ENCODE peak calls at places on chromosome 7, in ten cellular contexts. One of them, this sample, is unnamed. For H3K4me1 and H3K27me3, the result is how much of the 10 kb centered on the place peaks cover.

GRCh38 chr7:30971840-30972563 is 8.2 kb downstream of the GHRHR start:
- DNase-seq in lung: peak
- DNase-seq in adipocyte: no peak
- DNase-seq in astrocyte: no peak
- DNase-seq in BE2C: no peak
- DNase-seq in osteoblast: no peak
- DNase-seq in tibial nerve: no peak
- DNase-seq in SK-N-SH: peak
- DNase-seq in CD8-positive, alpha-beta T cell: no peak
- DNase-seq in NT2/D1: no peak
- DNase-seq in this sample: peak

GRCh38 chr7:126659124-126659523 is 593.6 kb downstream of the GRM8 start:
- DNase-seq in NT2/D1: no peak
- DNase-seq in BE2C: no peak
- DNase-seq in SK-N-SH: no peak
- DNase-seq in lung: no peak
- DNase-seq in osteoblast: peak
- DNase-seq in CD8-positive, alpha-beta T cell: no peak
- DNase-seq in adipocyte: no peak
- DNase-seq in astrocyte: no peak
- DNase-seq in tibial nerve: no peak
- DNase-seq in this sample: no peak

GRCh38 chr7:28070311-28071055 is 110.1 kb downstream of the JAZF1 start:
- DNase-seq in adipocyte: peak
- DNase-seq in SK-N-SH: no peak
- DNase-seq in astrocyte: no peak
- DNase-seq in CD8-positive, alpha-beta T cell: no peak
- DNase-seq in osteoblast: peak
- DNase-seq in tibial nerve: no peak
- DNase-seq in lung: no peak
- DNase-seq in NT2/D1: no peak
- DNase-seq in BE2C: no peak
- DNase-seq in this sample: no peak

GRCh38 chr7:44073664-44074348 is 8.4 kb upstream of the PGAM2 start:
- DNase-seq in osteoblast: peak
- DNase-seq in lung: peak
- DNase-seq in adipocyte: no peak
- DNase-seq in BE2C: peak
- DNase-seq in astrocyte: peak
- DNase-seq in CD8-positive, alpha-beta T cell: peak
- DNase-seq in SK-N-SH: no peak
- DNase-seq in NT2/D1: no peak
- DNase-seq in tibial nerve: peak
- DNase-seq in this sample: no peak

GRCh38 chr7:78175330-78175729 is 376.8 kb downstream of the PHTF2 start:
- DNase-seq in lung: no peak
- DNase-seq in SK-N-SH: no peak
- DNase-seq in BE2C: no peak
- DNase-seq in NT2/D1: no peak
- DNase-seq in tibial nerve: no peak
- DNase-seq in CD8-positive, alpha-beta T cell: no peak
- DNase-seq in osteoblast: no peak
- DNase-seq in adipocyte: no peak
- DNase-seq in astrocyte: no peak
- DNase-seq in this sample: no peak

GRCh38 chr7:124992881-124993562 is 63.4 kb upstream of the POT1 start:
- DNase-seq in CD8-positive, alpha-beta T cell: no peak
- DNase-seq in NT2/D1: no peak
- DNase-seq in osteoblast: no peak
- DNase-seq in tibial nerve: no peak
- DNase-seq in BE2C: no peak
- DNase-seq in adipocyte: peak
- DNase-seq in astrocyte: peak
- DNase-seq in SK-N-SH: no peak
- DNase-seq in lung: no peak
- DNase-seq in this sample: no peak

GRCh38 chr7:139047970-139048369 is 12.1 kb upstream of the ZC3HAV1L start:
- DNase-seq in adipocyte: no peak
- DNase-seq in astrocyte: no peak
- DNase-seq in CD8-positive, alpha-beta T cell: no peak
- DNase-seq in lung: no peak
- DNase-seq in SK-N-SH: no peak
- DNase-seq in osteoblast: no peak
- DNase-seq in NT2/D1: no peak
- DNase-seq in tibial nerve: no peak
- DNase-seq in BE2C: no peak
- DNase-seq in this sample: no peak

GRCh38 chr7:112481833-112482669 is 1.3 kb downstream of the LSMEM1 start:
- DNase-seq in tibial nerve: no peak
- DNase-seq in osteoblast: peak
- DNase-seq in astrocyte: peak
- DNase-seq in NT2/D1: no peak
- DNase-seq in BE2C: peak
- DNase-seq in CD8-positive, alpha-beta T cell: no peak
- DNase-seq in adipocyte: peak
- DNase-seq in lung: no peak
- DNase-seq in SK-N-SH: no peak
- DNase-seq in this sample: no peak

GRCh38 chr7:42628021-42628420 is 283.8 kb downstream of the C7orf25 start:
- DNase-seq in BE2C: no peak
- DNase-seq in lung: no peak
- DNase-seq in osteoblast: no peak
- DNase-seq in astrocyte: no peak
- DNase-seq in tibial nerve: no peak
- DNase-seq in adipocyte: no peak
- DNase-seq in SK-N-SH: no peak
- DNase-seq in NT2/D1: no peak
- DNase-seq in CD8-positive, alpha-beta T cell: no peak
- DNase-seq in this sample: no peak

GRCh38 chr7:15557186-15557585 is 4.6 kb downstream of the AGMO start:
- DNase-seq in CD8-positive, alpha-beta T cell: no peak
- DNase-seq in NT2/D1: no peak
- DNase-seq in astrocyte: no peak
- DNase-seq in lung: no peak
- DNase-seq in SK-N-SH: no peak
- DNase-seq in BE2C: no peak
- DNase-seq in osteoblast: no peak
- DNase-seq in tibial nerve: no peak
- DNase-seq in adipocyte: no peak
- DNase-seq in this sample: no peak

GRCh38 chr7:101677421-101678137 is 48.5 kb upstream of the MYL10 start:
- DNase-seq in adipocyte: no peak
- DNase-seq in CD8-positive, alpha-beta T cell: no peak
- DNase-seq in tibial nerve: no peak
- DNase-seq in lung: no peak
- DNase-seq in SK-N-SH: no peak
- DNase-seq in osteoblast: no peak
- DNase-seq in BE2C: no peak
- DNase-seq in astrocyte: peak
- DNase-seq in NT2/D1: no peak
- DNase-seq in this sample: no peak

GRCh38 chr7:49773082-49773938 is at the start of gene VWC2:
- DNase-seq in lung: no peak
- DNase-seq in osteoblast: peak
- DNase-seq in CD8-positive, alpha-beta T cell: no peak
- DNase-seq in astrocyte: no peak
- DNase-seq in NT2/D1: no peak
- DNase-seq in tibial nerve: no peak
- DNase-seq in BE2C: no peak
- DNase-seq in SK-N-SH: peak
- DNase-seq in adipocyte: no peak
- DNase-seq in this sample: no peak

GRCh38 chr7:41621953-41622831 is 80.7 kb downstream of the INHBA start:
- DNase-seq in astrocyte: no peak
- DNase-seq in osteoblast: no peak
- DNase-seq in lung: no peak
- DNase-seq in NT2/D1: no peak
- DNase-seq in tibial nerve: no peak
- DNase-seq in SK-N-SH: no peak
- DNase-seq in adipocyte: no peak
- DNase-seq in CD8-positive, alpha-beta T cell: no peak
- DNase-seq in BE2C: no peak
- DNase-seq in this sample: no peak

GRCh38 chr7:18659746-18660145 is 164.2 kb downstream of the HDAC9 start:
- DNase-seq in astrocyte: no peak
- DNase-seq in NT2/D1: no peak
- DNase-seq in SK-N-SH: peak
- DNase-seq in CD8-positive, alpha-beta T cell: no peak
- DNase-seq in lung: no peak
- DNase-seq in adipocyte: no peak
- DNase-seq in BE2C: no peak
- DNase-seq in tibial nerve: no peak
- DNase-seq in osteoblast: peak
- DNase-seq in this sample: no peak

DNA sequence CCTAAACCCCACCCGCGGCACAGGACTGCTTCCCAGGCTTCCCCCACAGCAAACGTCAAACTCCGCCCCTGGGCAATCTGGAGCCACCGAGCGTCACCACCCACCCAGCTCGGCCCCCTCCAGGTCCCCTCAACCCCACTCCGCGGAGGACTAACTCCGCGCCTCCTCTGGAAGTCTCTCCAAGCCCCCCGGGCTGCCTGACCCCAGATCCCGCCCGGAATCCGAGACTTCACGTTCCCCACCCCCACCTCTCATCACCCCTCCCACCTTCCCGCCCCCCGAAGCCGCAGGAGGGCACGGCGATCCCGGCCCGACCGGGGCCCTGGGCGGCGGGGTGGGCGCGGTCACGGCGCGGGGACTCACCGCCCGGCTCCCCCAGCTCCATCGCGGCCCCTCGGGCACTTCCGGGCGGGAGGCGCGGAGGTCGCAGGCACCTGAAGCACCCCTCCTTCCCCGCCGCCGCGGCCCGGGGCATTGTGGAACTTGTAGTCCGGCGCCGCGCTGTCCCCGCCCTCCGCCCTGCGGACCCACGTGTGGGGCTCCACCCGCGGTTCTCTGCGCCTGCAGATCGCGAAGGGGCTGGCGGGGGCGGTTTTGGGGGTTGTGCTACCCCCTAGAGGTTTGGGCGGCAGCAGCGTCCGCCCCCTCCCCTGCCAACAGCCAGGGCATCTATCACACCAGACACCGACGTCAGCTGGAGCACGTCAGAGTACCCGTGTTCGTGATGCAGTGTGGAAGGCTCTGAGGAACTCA is at the start of gene TMUB1:
- DNase-seq in NT2/D1: no peak
- DNase-seq in osteoblast: peak
- DNase-seq in BE2C: peak
- DNase-seq in astrocyte: no peak
- DNase-seq in lung: peak
- DNase-seq in adipocyte: peak
- DNase-seq in CD8-positive, alpha-beta T cell: peak
- DNase-seq in SK-N-SH: peak
- DNase-seq in tibial nerve: no peak
- DNase-seq in this sample: no peak
- H3K4me1 ChIP-seq in NT2/D1: under half
- H3K4me1 ChIP-seq in osteoblast: under half
- H3K4me1 ChIP-seq in BE2C: under half
- H3K4me1 ChIP-seq in astrocyte: under half
- H3K4me1 ChIP-seq in lung: under half
- H3K4me1 ChIP-seq in adipocyte: half or more
- H3K4me1 ChIP-seq in CD8-positive, alpha-beta T cell: half or more
- H3K4me1 ChIP-seq in SK-N-SH: half or more
- H3K4me1 ChIP-seq in tibial nerve: under half
- H3K4me1 ChIP-seq in this sample: half or more

GRCh38 chr7:117873056-117873932 is at the start of gene CTTNBP2:
- DNase-seq in CD8-positive, alpha-beta T cell: no peak
- DNase-seq in osteoblast: peak
- DNase-seq in tibial nerve: peak
- DNase-seq in lung: peak
- DNase-seq in adipocyte: peak
- DNase-seq in SK-N-SH: peak
- DNase-seq in BE2C: peak
- DNase-seq in NT2/D1: peak
- DNase-seq in astrocyte: peak
- DNase-seq in this sample: no peak
- H3K27me3 ChIP-seq in CD8-positive, alpha-beta T cell: under half
- H3K27me3 ChIP-seq in osteoblast: under half
- H3K27me3 ChIP-seq in tibial nerve: under half
- H3K27me3 ChIP-seq in lung: under half
- H3K27me3 ChIP-seq in adipocyte: under half
- H3K27me3 ChIP-seq in SK-N-SH: half or more
- H3K27me3 ChIP-seq in BE2C: half or more
- H3K27me3 ChIP-seq in NT2/D1: under half
- H3K27me3 ChIP-seq in astrocyte: under half
- H3K27me3 ChIP-seq in this sample: under half

GRCh38 chr7:149166630-149167352 is 19.5 kb downstream of the ZNF398 start:
- DNase-seq in osteoblast: no peak
- DNase-seq in BE2C: no peak
- DNase-seq in adipocyte: no peak
- DNase-seq in NT2/D1: no peak
- DNase-seq in tibial nerve: no peak
- DNase-seq in astrocyte: no peak
- DNase-seq in lung: no peak
- DNase-seq in SK-N-SH: no peak
- DNase-seq in CD8-positive, alpha-beta T cell: no peak
- DNase-seq in this sample: no peak

GRCh38 chr7:149175150-149175549 is 20.2 kb upstream of the ZNF282 start:
- DNase-seq in BE2C: no peak
- DNase-seq in NT2/D1: no peak
- DNase-seq in adipocyte: no peak
- DNase-seq in SK-N-SH: peak
- DNase-seq in osteoblast: peak
- DNase-seq in CD8-positive, alpha-beta T cell: no peak
- DNase-seq in astrocyte: no peak
- DNase-seq in tibial nerve: no peak
- DNase-seq in lung: no peak
- DNase-seq in this sample: no peak

GRCh38 chr7:149171894-149172533 is 23.3 kb upstream of the ZNF282 start:
- DNase-seq in CD8-positive, alpha-beta T cell: no peak
- DNase-seq in osteoblast: peak
- DNase-seq in SK-N-SH: no peak
- DNase-seq in adipocyte: no peak
- DNase-seq in BE2C: no peak
- DNase-seq in astrocyte: no peak
- DNase-seq in NT2/D1: no peak
- DNase-seq in tibial nerve: no peak
- DNase-seq in lung: no peak
- DNase-seq in this sample: no peak

GRCh38 chr7:149172534-149172920 is 22.8 kb upstream of the ZNF282 start:
- DNase-seq in osteoblast: no peak
- DNase-seq in lung: no peak
- DNase-seq in BE2C: no peak
- DNase-seq in SK-N-SH: no peak
- DNase-seq in CD8-positive, alpha-beta T cell: no peak
- DNase-seq in astrocyte: no peak
- DNase-seq in NT2/D1: no peak
- DNase-seq in tibial nerve: no peak
- DNase-seq in adipocyte: no peak
- DNase-seq in this sample: no peak
- H3K4me1 ChIP-seq in osteoblast: under half
- H3K4me1 ChIP-seq in lung: under half
- H3K4me1 ChIP-seq in BE2C: under half
- H3K4me1 ChIP-seq in SK-N-SH: under half
- H3K4me1 ChIP-seq in CD8-positive, alpha-beta T cell: under half
- H3K4me1 ChIP-seq in astrocyte: under half
- H3K4me1 ChIP-seq in NT2/D1: under half
- H3K4me1 ChIP-seq in tibial nerve: under half
- H3K4me1 ChIP-seq in adipocyte: under half
- H3K4me1 ChIP-seq in this sample: under half

GRCh38 chr7:110721395-110721794 is 369.5 kb upstream of the LRRN3 start:
- DNase-seq in adipocyte: no peak
- DNase-seq in astrocyte: no peak
- DNase-seq in NT2/D1: no peak
- DNase-seq in BE2C: no peak
- DNase-seq in SK-N-SH: no peak
- DNase-seq in osteoblast: no peak
- DNase-seq in CD8-positive, alpha-beta T cell: no peak
- DNase-seq in lung: no peak
- DNase-seq in tibial nerve: no peak
- DNase-seq in this sample: no peak

GRCh38 chr7:110724811-110725210 is 366.1 kb upstream of the LRRN3 start:
- DNase-seq in CD8-positive, alpha-beta T cell: no peak
- DNase-seq in BE2C: no peak
- DNase-seq in osteoblast: no peak
- DNase-seq in SK-N-SH: no peak
- DNase-seq in NT2/D1: no peak
- DNase-seq in astrocyte: no peak
- DNase-seq in tibial nerve: no peak
- DNase-seq in adipocyte: no peak
- DNase-seq in lung: no peak
- DNase-seq in this sample: no peak
- H3K27me3 ChIP-seq in CD8-positive, alpha-beta T cell: under half
- H3K27me3 ChIP-seq in BE2C: under half
- H3K27me3 ChIP-seq in osteoblast: under half
- H3K27me3 ChIP-seq in SK-N-SH: under half
- H3K27me3 ChIP-seq in NT2/D1: under half
- H3K27me3 ChIP-seq in astrocyte: under half
- H3K27me3 ChIP-seq in tibial nerve: under half
- H3K27me3 ChIP-seq in adipocyte: under half
- H3K27me3 ChIP-seq in lung: under half
- H3K27me3 ChIP-seq in this sample: under half